ENCODE peak calls at places on chromosome 20, in five cellular contexts. E is trophoblast cell, Z is H9, U is H1, X is mesenchymal stem cell. J is an unnamed sample.

GRCh38 chr20:3646067-3646440 is 17.1 kb downstream of the GFRA4 start:
- DNase-seq in E (peak; percentile 21), X (no peak), U (peak; percentile 17), Z (no peak), J (no peak)

GRCh38 chr20:23245553-23246128 is 105.0 kb upstream of the NXT1 start:
- DNase-seq in Z (peak; percentile 78), E (peak; percentile 49), X (peak; percentile 65), U (peak; percentile 66), J (no peak)

GRCh38 chr20:14720251-14720650 is 382.8 kb upstream of the FLRT3 start:
- DNase-seq in X (no peak), U (no peak), E (no peak), Z (no peak), J (no peak)

GRCh38 chr20:34947336-34947735 is 8.3 kb downstream of the GSS start:
- DNase-seq in Z (no peak), E (no peak), X (no peak), U (no peak), J (no peak)

GRCh38 chr20:44720617-44720993 is 5.4 kb downstream of the CCN5 start:
- DNase-seq in X (peak; percentile 50), Z (no peak), U (no peak), E (no peak), J (no peak)

GRCh38 chr20:33305591-33306057 is 22.6 kb downstream of the BPIFB1 start:
- DNase-seq in Z (no peak), X (peak; percentile 6), U (no peak), E (peak; percentile 7), J (no peak)

GRCh38 chr20:48571945-48572589 is 255.7 kb downstream of the PREX1 start:
- DNase-seq in U (no peak), E (no peak), X (no peak), Z (no peak), J (no peak)

GRCh38 chr20:63734946-63735858 is 1.3 kb upstream of the LIME1 start:
- DNase-seq in X (no peak), E (no peak), Z (no peak), U (no peak), J (no peak)

GRCh38 chr20:23257106-23257761 is 93.4 kb upstream of the NXT1 start:
- DNase-seq in U (peak; percentile 30), X (peak; percentile 52), Z (no peak), E (no peak), J (no peak)

GRCh38 chr20:62902926-62903615 is 23.2 kb downstream of the DIDO1 start:
- DNase-seq in U (no peak), Z (no peak), X (peak; percentile 65), E (no peak), J (no peak)

GRCh38 chr20:24681634-24682495 is 212.4 kb downstream of the SYNDIG1 start:
- DNase-seq in X (no peak), E (no peak), Z (no peak), U (no peak), J (no peak)

GRCh38 chr20:15515706-15516105 is 1057.5 kb downstream of the KIF16B start:
- DNase-seq in Z (no peak), U (no peak), X (no peak), E (no peak), J (no peak)

GRCh38 chr20:6664574-6664973 is 102.9 kb upstream of the BMP2 start:
- DNase-seq in U (no peak), E (peak; percentile 1), X (no peak), Z (no peak), J (no peak)

GRCh38 chr20:51579137-51579536 is 36.6 kb upstream of the NFATC2 start:
- DNase-seq in Z (no peak), X (peak; percentile 86), U (no peak), E (no peak), J (no peak)

GRCh38 chr20:6381887-6382286 is 259.1 kb upstream of the FERMT1 start:
- DNase-seq in Z (no peak), U (no peak), E (peak; percentile 32), X (peak; percentile 62), J (peak; percentile 20)

GRCh38 chr20:24379116-24379927 is 90.1 kb upstream of the SYNDIG1 start:
- DNase-seq in Z (peak; percentile 19), E (no peak), U (no peak), X (no peak), J (no peak)

GRCh38 chr20:47501483-47502270 is at the start of gene NCOA3:
- DNase-seq in U (peak; percentile 97), E (peak; percentile 96), X (peak; percentile 93), Z (peak; percentile 96), J (peak; percentile 95)
- H2BK12ac ChIP-seq in U (peak within 1 kb of the TSS; percentile 71), E (peak within 1 kb of the TSS; percentile 60), X (peak within 1 kb of the TSS; percentile 65), Z (no peak within 1 kb of the TSS), J (no peak within 1 kb of the TSS)

DNA sequence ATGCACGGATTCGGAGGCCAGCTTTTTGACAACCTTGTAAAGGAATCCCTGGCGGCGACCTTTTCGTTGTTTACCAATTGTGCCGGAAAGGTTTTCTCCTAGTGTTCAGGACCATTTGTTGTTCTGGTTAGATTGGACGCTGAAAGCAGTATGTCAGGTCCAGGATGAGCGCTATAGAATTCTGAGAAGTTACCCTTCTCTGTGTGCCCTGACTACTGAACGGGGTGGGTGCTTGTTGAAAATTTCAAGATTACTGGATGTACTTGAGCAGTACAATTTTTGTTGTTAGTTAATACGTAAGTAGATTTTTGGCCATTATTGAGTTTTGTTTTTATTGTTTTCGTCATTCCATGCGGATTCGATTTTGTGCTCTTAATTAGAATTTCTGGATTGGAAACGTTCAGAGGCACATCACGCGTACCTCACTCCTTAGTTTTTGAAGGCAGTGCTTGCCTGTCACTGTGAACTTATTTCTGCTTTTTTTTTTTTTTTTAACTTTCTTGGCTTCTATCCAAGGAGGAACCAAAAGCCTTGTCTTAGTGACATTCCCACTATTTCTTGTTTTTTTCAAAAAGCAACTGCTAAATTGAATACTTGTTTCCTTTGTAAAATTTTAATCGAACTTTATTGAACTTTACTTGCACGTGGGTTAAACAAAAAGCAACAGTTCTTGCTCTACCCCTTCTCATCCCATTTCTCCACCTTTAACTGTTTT is 898 bp downstream of the XRN2 start:
- DNase-seq in E (peak; percentile 43), Z (no peak), U (no peak), X (peak; percentile 41), J (no peak)
- H2BK12ac ChIP-seq in E (no peak overlapping the region), Z (no peak overlapping the region), U (no peak overlapping the region), X (no peak overlapping the region), J (no peak overlapping the region)

GRCh38 chr20:19172637-19173036 is 39.8 kb upstream of the SLC24A3 start:
- DNase-seq in U (no peak), E (no peak), Z (no peak), X (no peak), J (no peak)
- H2BK12ac ChIP-seq in U (no peak overlapping the region), E (no peak overlapping the region), Z (no peak overlapping the region), X (no peak overlapping the region), J (no peak overlapping the region)

DNA sequence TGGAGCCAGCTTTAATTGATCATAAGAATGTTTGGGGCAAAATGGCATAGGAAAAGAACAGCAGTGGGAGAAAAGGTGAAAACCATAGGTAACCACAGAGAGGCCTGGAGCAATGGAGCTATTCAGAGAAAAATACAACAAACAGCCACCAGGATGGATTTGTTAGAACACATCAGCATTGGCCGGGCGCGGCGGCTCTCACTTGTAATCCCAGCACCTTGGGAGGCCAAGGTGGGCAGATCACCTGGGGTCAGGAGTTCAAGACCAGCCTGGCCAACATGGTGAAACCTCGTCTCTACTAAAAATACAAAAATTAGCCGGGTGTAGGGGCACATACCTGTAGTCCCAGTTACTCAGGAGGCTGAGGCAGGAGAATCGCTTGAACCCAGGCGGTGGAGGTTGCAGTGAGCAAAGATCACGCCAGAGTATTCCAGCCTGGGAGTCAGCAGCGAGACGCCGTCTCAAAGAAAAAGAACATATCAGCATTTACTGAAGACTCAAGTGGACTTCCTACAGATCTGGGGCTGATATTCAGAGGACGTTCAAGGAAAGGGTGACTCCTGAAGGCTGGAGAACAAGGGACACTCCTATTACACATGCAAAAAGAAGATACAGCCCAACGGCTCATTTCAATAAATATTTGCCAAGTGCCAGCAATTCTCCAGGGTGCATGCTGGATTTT is 20.2 kb downstream of the SNHG17 start:
- DNase-seq in E (no peak), U (no peak), X (no peak), Z (peak; percentile 24), J (no peak)
- H2BK12ac ChIP-seq in E (no peak overlapping the region), U (no peak overlapping the region), X (no peak overlapping the region), Z (no peak overlapping the region), J (no peak overlapping the region)

GRCh38 chr20:755931-756330 is 12.4 kb downstream of the SLC52A3 start:
- DNase-seq in E (no peak), U (no peak), X (no peak), Z (no peak), J (no peak)

GRCh38 chr20:757509-757908 is 10.8 kb downstream of the SLC52A3 start:
- DNase-seq in E (no peak), U (no peak), X (no peak), Z (no peak), J (no peak)

GRCh38 chr20:761418-762381 is 6.6 kb downstream of the SLC52A3 start:
- DNase-seq in X (no peak), E (no peak), Z (no peak), U (no peak), J (no peak)

GRCh38 chr20:764255-764654 is 4.0 kb downstream of the SLC52A3 start:
- DNase-seq in X (no peak), E (no peak), U (no peak), Z (no peak), J (no peak)

DNA sequence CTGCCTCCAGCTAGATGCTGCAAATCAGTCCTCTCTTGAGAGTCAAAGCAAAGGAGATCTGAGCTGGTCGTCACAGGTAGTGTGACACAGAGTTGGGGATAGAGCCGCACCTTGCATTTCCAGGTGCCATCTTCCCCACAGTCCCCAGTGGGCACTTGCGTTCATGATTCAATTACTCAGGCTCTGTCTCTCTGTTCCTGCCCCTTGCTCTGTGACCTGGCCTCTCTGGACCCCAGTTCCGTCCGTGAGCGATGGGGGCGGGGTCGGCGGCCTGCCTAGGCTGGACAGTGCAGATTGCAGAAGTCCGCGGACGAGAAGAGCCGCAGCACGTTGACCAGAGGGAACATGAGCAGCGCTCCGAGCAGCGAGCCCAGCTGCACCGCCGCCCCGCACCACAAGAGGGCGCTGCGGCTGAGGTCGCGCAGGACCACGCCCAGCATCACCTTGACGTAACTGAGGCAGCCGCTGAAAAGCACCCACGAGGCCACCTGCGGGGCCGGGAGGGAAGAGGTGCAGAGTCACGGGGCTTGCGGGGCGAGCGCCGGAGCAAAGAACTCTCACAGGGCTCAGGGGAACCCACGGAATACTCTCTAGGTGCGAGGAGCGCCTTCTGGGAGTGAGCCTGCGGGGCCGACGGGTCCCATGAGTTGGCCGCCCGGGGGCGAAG is 7.4 kb downstream of the SLC52A3 start:
- DNase-seq in Z (peak; percentile 80), X (no peak), U (peak; percentile 94), E (peak; percentile 71), J (peak; percentile 64)
- H2BK12ac ChIP-seq in Z (no peak overlapping the region), X (no peak overlapping the region), U (no peak overlapping the region), E (no peak overlapping the region), J (no peak overlapping the region)

GRCh38 chr20:59351148-59352040 is 51.0 kb downstream of the EDN3 start:
- DNase-seq in U (no peak), X (no peak), E (no peak), Z (no peak), J (no peak)

GRCh38 chr20:59354460-59354859 is 54.0 kb downstream of the EDN3 start:
- DNase-seq in U (no peak), X (no peak), Z (no peak), E (no peak), J (no peak)

GRCh38 chr20:59355242-59355641 is 54.8 kb downstream of the EDN3 start:
- DNase-seq in U (no peak), E (no peak), X (no peak), Z (no peak), J (no peak)

GRCh38 chr20:59349277-59349676 is 48.9 kb downstream of the EDN3 start:
- DNase-seq in U (no peak), Z (no peak), X (no peak), E (no peak), J (no peak)

GRCh38 chr20:59350330-59351147 is 50.1 kb downstream of the EDN3 start:
- DNase-seq in X (no peak), U (no peak), Z (no peak), E (no peak), J (no peak)
- H2BK12ac ChIP-seq in X (no peak overlapping the region), U (no peak overlapping the region), Z (no peak overlapping the region), E (no peak overlapping the region), J (no peak overlapping the region)